ENCODE peak calls at places on chromosomes 1 and 21, in six cellular contexts. P is right cardiac atrium, C is midbrain, U is A172, H is activated T-cell treated with anti-CD3 and anti-CD28 coated beads for 1 hour, E is heart right ventricle. J is an unnamed sample.

GRCh38 chr1:53581476-53581875 is 122.3 kb downstream of the DMRTB1 start:
- DNase-seq in U (no peak), H (no peak), E (no peak), P (peak; percentile 12), C (no peak), J (no peak)

GRCh38 chr1:78586572-78586971 is 33.7 kb upstream of the IFI44L start:
- DNase-seq in C (no peak), P (no peak), E (no peak), U (no peak), H (no peak), J (no peak)

GRCh38 chr1:29186252-29186651 is 4.6 kb upstream of the SRSF4 start:
- DNase-seq in E (no peak), P (no peak), C (no peak), U (no peak), H (no peak), J (no peak)

GRCh38 chr1:24392982-24393645 is 20.5 kb downstream of the STPG1 start:
- DNase-seq in U (no peak), P (no peak), H (no peak), E (no peak), C (no peak), J (no peak)

GRCh38 chr1:35269190-35269988 is 880 bp downstream of the ZMYM4 start:
- DNase-seq in P (no peak), H (no peak), U (no peak), E (no peak), C (no peak), J (no peak)

GRCh38 chr1:3033795-3034100 is 12.5 kb downstream of the ACTRT2 start:
- DNase-seq in E (no peak), U (no peak), C (no peak), P (no peak), H (no peak), J (no peak)

GRCh38 chr21:43332461-43332860 is 94.5 kb downstream of the SIK1 start:
- DNase-seq in H (no peak), E (no peak), C (no peak), P (no peak), U (no peak), J (no peak)

GRCh38 chr21:14095021-14095420 is 115.7 kb downstream of the LIPI start:
- DNase-seq in E (no peak), U (no peak), C (no peak), P (no peak), H (no peak), J (no peak)

GRCh38 chr1:228861830-228862176 is 126.5 kb downstream of the RHOU start:
- DNase-seq in H (no peak), C (no peak), P (no peak), E (no peak), U (no peak), J (no peak)